ENCODE peak calls at places on chromosomes 7 and 10, in seven cellular contexts. One of them, this sample, is unnamed. For H3K4me1, the result is how much of the 10 kb centered on the place peaks cover.

GRCh38 chr10:64036306-64036930 is 515.2 kb downstream of the REEP3 start:
- DNase-seq in BE2C: no peak
- DNase-seq in astrocyte: no peak
- DNase-seq in breast epithelium: no peak
- DNase-seq in hepatocyte: no peak
- DNase-seq in left lung: no peak
- DNase-seq in upper lobe of left lung: no peak
- DNase-seq in this sample: no peak

GRCh38 chr7:129606801-129607200 is 4.7 kb upstream of the NRF1 start:
- DNase-seq in breast epithelium: no peak
- DNase-seq in BE2C: no peak
- DNase-seq in astrocyte: no peak
- DNase-seq in hepatocyte: no peak
- DNase-seq in left lung: peak
- DNase-seq in upper lobe of left lung: peak
- DNase-seq in this sample: no peak

GRCh38 chr7:114645451-114645850 is 230.8 kb downstream of the FOXP2 start:
- DNase-seq in hepatocyte: no peak
- DNase-seq in breast epithelium: no peak
- DNase-seq in astrocyte: no peak
- DNase-seq in BE2C: no peak
- DNase-seq in left lung: no peak
- DNase-seq in upper lobe of left lung: no peak
- DNase-seq in this sample: no peak

GRCh38 chr7:95989301-95989700 is 216.9 kb downstream of the DYNC1I1 start:
- DNase-seq in astrocyte: no peak
- DNase-seq in left lung: no peak
- DNase-seq in upper lobe of left lung: no peak
- DNase-seq in BE2C: no peak
- DNase-seq in hepatocyte: peak
- DNase-seq in breast epithelium: no peak
- DNase-seq in this sample: no peak

GRCh38 chr7:7957513-7957912 is 11.1 kb upstream of the GLCCI1 start:
- DNase-seq in left lung: no peak
- DNase-seq in breast epithelium: no peak
- DNase-seq in BE2C: no peak
- DNase-seq in astrocyte: no peak
- DNase-seq in hepatocyte: no peak
- DNase-seq in upper lobe of left lung: no peak
- DNase-seq in this sample: no peak

GRCh38 chr7:114375914-114376313 is 38.7 kb upstream of the FOXP2 start:
- DNase-seq in left lung: no peak
- DNase-seq in upper lobe of left lung: no peak
- DNase-seq in breast epithelium: no peak
- DNase-seq in BE2C: no peak
- DNase-seq in hepatocyte: no peak
- DNase-seq in astrocyte: no peak
- DNase-seq in this sample: no peak

GRCh38 chr7:1933066-1933835 is 263.2 kb downstream of the ELFN1 start:
- DNase-seq in breast epithelium: no peak
- DNase-seq in upper lobe of left lung: no peak
- DNase-seq in BE2C: peak
- DNase-seq in astrocyte: no peak
- DNase-seq in hepatocyte: no peak
- DNase-seq in left lung: no peak
- DNase-seq in this sample: no peak

GRCh38 chr7:157693521-157694388 is 357.0 kb downstream of the DNAJB6 start:
- DNase-seq in BE2C: no peak
- DNase-seq in left lung: no peak
- DNase-seq in upper lobe of left lung: peak
- DNase-seq in hepatocyte: no peak
- DNase-seq in astrocyte: no peak
- DNase-seq in breast epithelium: no peak
- DNase-seq in this sample: no peak

GRCh38 chr10:86857097-86857825 is 100.2 kb downstream of the MMRN2 start:
- DNase-seq in BE2C: no peak
- DNase-seq in hepatocyte: no peak
- DNase-seq in upper lobe of left lung: no peak
- DNase-seq in astrocyte: peak
- DNase-seq in breast epithelium: no peak
- DNase-seq in left lung: no peak
- DNase-seq in this sample: no peak

GRCh38 chr10:31549936-31550335 is 230.9 kb downstream of the ZEB1 start:
- DNase-seq in upper lobe of left lung: no peak
- DNase-seq in astrocyte: no peak
- DNase-seq in hepatocyte: no peak
- DNase-seq in left lung: no peak
- DNase-seq in breast epithelium: no peak
- DNase-seq in BE2C: no peak
- DNase-seq in this sample: no peak

GRCh38 chr7:24936121-24936824 is 43.7 kb downstream of the OSBPL3 start:
- DNase-seq in upper lobe of left lung: no peak
- DNase-seq in left lung: no peak
- DNase-seq in BE2C: no peak
- DNase-seq in astrocyte: peak
- DNase-seq in hepatocyte: no peak
- DNase-seq in breast epithelium: no peak
- DNase-seq in this sample: no peak

GRCh38 chr10:102868976-102869289 is 337 bp upstream of the AS3MT start:
- DNase-seq in astrocyte: no peak
- DNase-seq in left lung: no peak
- DNase-seq in hepatocyte: no peak
- DNase-seq in BE2C: no peak
- DNase-seq in upper lobe of left lung: no peak
- DNase-seq in breast epithelium: no peak
- DNase-seq in this sample: no peak

GRCh38 chr10:98272690-98273453 is 4.9 kb upstream of the LOXL4 start:
- DNase-seq in astrocyte: no peak
- DNase-seq in breast epithelium: no peak
- DNase-seq in upper lobe of left lung: no peak
- DNase-seq in BE2C: no peak
- DNase-seq in left lung: no peak
- DNase-seq in hepatocyte: no peak
- DNase-seq in this sample: no peak

GRCh38 chr10:29763396-29763795 is 128.6 kb upstream of the SVIL start:
- DNase-seq in left lung: no peak
- DNase-seq in breast epithelium: no peak
- DNase-seq in hepatocyte: no peak
- DNase-seq in astrocyte: no peak
- DNase-seq in upper lobe of left lung: no peak
- DNase-seq in BE2C: no peak
- DNase-seq in this sample: no peak

GRCh38 chr7:16934947-16935742 is 53.4 kb upstream of the AGR3 start:
- DNase-seq in BE2C: no peak
- DNase-seq in astrocyte: peak
- DNase-seq in upper lobe of left lung: no peak
- DNase-seq in left lung: no peak
- DNase-seq in breast epithelium: no peak
- DNase-seq in hepatocyte: no peak
- DNase-seq in this sample: no peak

GRCh38 chr10:71865561-71866041 is 14.6 kb upstream of the PSAP start:
- DNase-seq in left lung: no peak
- DNase-seq in upper lobe of left lung: no peak
- DNase-seq in BE2C: peak
- DNase-seq in breast epithelium: no peak
- DNase-seq in hepatocyte: no peak
- DNase-seq in astrocyte: no peak
- DNase-seq in this sample: no peak

GRCh38 chr10:71501402-71501801 is 104.7 kb downstream of the CDH23 start:
- DNase-seq in breast epithelium: no peak
- DNase-seq in hepatocyte: no peak
- DNase-seq in upper lobe of left lung: no peak
- DNase-seq in left lung: no peak
- DNase-seq in astrocyte: no peak
- DNase-seq in BE2C: no peak
- DNase-seq in this sample: no peak

GRCh38 chr7:27194641-27195379 is 5.1 kb downstream of the HOXA13 start:
- DNase-seq in hepatocyte: no peak
- DNase-seq in BE2C: no peak
- DNase-seq in breast epithelium: no peak
- DNase-seq in astrocyte: no peak
- DNase-seq in left lung: peak
- DNase-seq in upper lobe of left lung: no peak
- DNase-seq in this sample: no peak

GRCh38 chr10:12400266-12400931 is 51.1 kb downstream of the CAMK1D start:
- DNase-seq in upper lobe of left lung: no peak
- DNase-seq in astrocyte: peak
- DNase-seq in hepatocyte: no peak
- DNase-seq in breast epithelium: no peak
- DNase-seq in left lung: no peak
- DNase-seq in BE2C: no peak
- DNase-seq in this sample: no peak

GRCh38 chr7:23963461-23963860 is 253.4 kb downstream of the STK31 start:
- DNase-seq in hepatocyte: no peak
- DNase-seq in upper lobe of left lung: no peak
- DNase-seq in astrocyte: no peak
- DNase-seq in BE2C: no peak
- DNase-seq in left lung: no peak
- DNase-seq in breast epithelium: no peak
- DNase-seq in this sample: no peak

GRCh38 chr7:374706-375490 is 84.9 kb downstream of the FOXL3 start:
- DNase-seq in BE2C: no peak
- DNase-seq in left lung: no peak
- DNase-seq in astrocyte: no peak
- DNase-seq in upper lobe of left lung: peak
- DNase-seq in hepatocyte: no peak
- DNase-seq in breast epithelium: peak
- DNase-seq in this sample: no peak

GRCh38 chr10:133391761-133392518 is 2.0 kb upstream of the MTG1 start:
- DNase-seq in astrocyte: no peak
- DNase-seq in breast epithelium: no peak
- DNase-seq in BE2C: no peak
- DNase-seq in upper lobe of left lung: no peak
- DNase-seq in left lung: no peak
- DNase-seq in hepatocyte: no peak
- DNase-seq in this sample: no peak

DNA sequence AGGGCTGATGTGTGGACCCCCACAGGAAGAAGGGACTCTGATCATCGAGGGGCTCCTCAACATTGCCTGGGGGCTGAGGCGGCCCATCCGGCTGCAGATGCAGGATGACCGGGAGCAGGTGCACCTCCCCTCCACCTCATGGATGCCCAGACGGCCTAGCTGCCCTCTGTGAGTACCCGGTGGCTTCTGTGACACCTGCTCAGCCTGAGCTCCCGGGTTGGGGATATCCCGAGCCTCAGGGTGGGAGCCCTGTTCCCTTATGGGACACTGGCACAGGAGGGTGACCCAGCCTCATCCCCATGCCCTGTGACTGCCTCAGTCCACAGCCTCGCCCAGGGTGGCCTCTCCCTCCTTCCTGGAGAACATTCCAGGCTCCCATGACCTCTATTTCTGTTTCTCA is 3.9 kb upstream of the DEPP1 start:
- DNase-seq in BE2C: no peak
- DNase-seq in breast epithelium: no peak
- DNase-seq in upper lobe of left lung: peak
- DNase-seq in hepatocyte: no peak
- DNase-seq in astrocyte: no peak
- DNase-seq in left lung: no peak
- DNase-seq in this sample: no peak
- H3K4me1 ChIP-seq in BE2C: under half
- H3K4me1 ChIP-seq in breast epithelium: under half
- H3K4me1 ChIP-seq in upper lobe of left lung: half or more
- H3K4me1 ChIP-seq in hepatocyte: half or more
- H3K4me1 ChIP-seq in astrocyte: half or more
- H3K4me1 ChIP-seq in left lung: half or more
- H3K4me1 ChIP-seq in this sample: half or more

DNA sequence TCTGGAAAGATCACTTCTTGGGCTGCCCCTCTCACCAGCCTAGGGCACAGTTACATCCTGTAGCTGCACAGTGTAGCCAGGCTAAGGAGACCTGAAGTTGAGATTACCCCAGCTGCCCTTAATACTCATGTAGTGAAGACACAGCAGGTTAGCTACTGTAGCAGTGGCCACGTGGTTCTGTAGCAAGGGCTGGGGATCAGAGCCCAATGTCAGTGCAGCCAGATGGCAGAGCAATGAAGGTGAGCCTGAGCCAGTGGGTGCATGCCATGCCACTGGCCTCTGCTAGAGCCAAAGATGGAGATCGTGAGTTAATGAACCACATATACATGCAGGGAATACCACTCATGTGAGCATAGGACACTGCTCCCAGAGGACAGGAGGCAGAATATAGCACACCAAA is 15.5 kb downstream of the AMPH start:
- DNase-seq in upper lobe of left lung: no peak
- DNase-seq in left lung: no peak
- DNase-seq in BE2C: no peak
- DNase-seq in astrocyte: no peak
- DNase-seq in hepatocyte: no peak
- DNase-seq in breast epithelium: no peak
- DNase-seq in this sample: no peak
- TF ChIP-seq CTCF in upper lobe of left lung: no peak
- TF ChIP-seq CTCF in left lung: no peak
- TF ChIP-seq CTCF in BE2C: no peak
- TF ChIP-seq CTCF in astrocyte: no peak
- TF ChIP-seq CTCF in hepatocyte: no peak
- TF ChIP-seq CTCF in breast epithelium: no peak
- TF ChIP-seq CTCF in this sample: no peak

GRCh38 chr7:76303057-76303828 is 770 bp downstream of the HSPB1 start:
- DNase-seq in upper lobe of left lung: peak
- DNase-seq in breast epithelium: peak
- DNase-seq in BE2C: peak
- DNase-seq in left lung: peak
- DNase-seq in astrocyte: peak
- DNase-seq in hepatocyte: peak
- DNase-seq in this sample: no peak
- H3K4me1 ChIP-seq in upper lobe of left lung: under half
- H3K4me1 ChIP-seq in breast epithelium: under half
- H3K4me1 ChIP-seq in BE2C: under half
- H3K4me1 ChIP-seq in left lung: under half
- H3K4me1 ChIP-seq in astrocyte: under half
- H3K4me1 ChIP-seq in hepatocyte: under half
- H3K4me1 ChIP-seq in this sample: half or more

GRCh38 chr7:88758355-88759215 is 915 bp upstream of the ZNF804B start:
- DNase-seq in upper lobe of left lung: no peak
- DNase-seq in astrocyte: peak
- DNase-seq in left lung: no peak
- DNase-seq in hepatocyte: peak
- DNase-seq in breast epithelium: no peak
- DNase-seq in BE2C: peak
- DNase-seq in this sample: no peak
- TF ChIP-seq CTCF in upper lobe of left lung: no peak
- TF ChIP-seq CTCF in astrocyte: no peak
- TF ChIP-seq CTCF in left lung: no peak
- TF ChIP-seq CTCF in hepatocyte: no peak
- TF ChIP-seq CTCF in breast epithelium: no peak
- TF ChIP-seq CTCF in BE2C: no peak
- TF ChIP-seq CTCF in this sample: no peak